ENCODE peak calls at places on chromosomes 16 and 17, in seven cellular contexts. I is T follicular helper cell, T is A549, R is ovary, W is stomach, B is NCI-H2081 treated with DMSO at 0.1 percent for 48 hours, F is GM13977. Q is an unnamed sample.

GRCh38 chr16:85211247-85211910 is 99.1 kb upstream of the CIBAR2 start:
- DNase-seq in R (peak; percentile 40), T (no peak), W (no peak), B (no peak), F (no peak), I (no peak), Q (no peak)

GRCh38 chr16:73746554-73746953 is 550.1 kb upstream of the PSMD7 start:
- DNase-seq in W (no peak), F (no peak), R (no peak), B (no peak), T (no peak), I (no peak), Q (no peak)

GRCh38 chr17:79072544-79072943 is 2.1 kb upstream of the ENGASE start:
- DNase-seq in W (no peak), B (no peak), I (no peak), T (no peak), F (no peak), R (no peak), Q (no peak)

GRCh38 chr17:8163978-8164814 is 1.4 kb upstream of the VAMP2 start:
- DNase-seq in F (no peak), R (peak; percentile 78), B (no peak), I (no peak), W (peak; percentile 55), T (peak; percentile 48), Q (no peak)

GRCh38 chr17:38890410-38890746 is 20.5 kb downstream of the LASP1 start:
- DNase-seq in T (no peak), W (no peak), B (no peak), I (no peak), F (no peak), R (no peak), Q (no peak)

GRCh38 chr17:44830359-44831269 is 527 bp upstream of the GJC1 start:
- DNase-seq in W (no peak), I (no peak), T (peak; percentile 47), R (no peak), F (peak; percentile 28), B (no peak), Q (no peak)

GRCh38 chr16:14559809-14560227 is 70.2 kb downstream of the PARN start:
- DNase-seq in T (no peak), R (no peak), I (no peak), B (no peak), F (no peak), W (peak; percentile 67), Q (no peak)

GRCh38 chr17:72338847-72339790 is 218.3 kb downstream of the SOX9 start:
- DNase-seq in F (no peak), W (no peak), R (no peak), T (peak; percentile 53), B (no peak), I (no peak), Q (no peak)

GRCh38 chr16:13866073-13866472 is 53.9 kb upstream of the ERCC4 start:
- DNase-seq in R (peak; percentile 73), W (peak; percentile 89), I (peak; percentile 6), B (no peak), F (peak; percentile 48), T (peak; percentile 73), Q (no peak)

GRCh38 chr16:14020141-14020540 is 51.0 kb upstream of the MRTFB start:
- DNase-seq in W (no peak), B (no peak), I (no peak), F (no peak), T (no peak), R (no peak), Q (no peak)

GRCh38 chr16:22232277-22233049 is 26.4 kb downstream of the EEF2K start:
- DNase-seq in R (no peak), T (peak; percentile 87), F (no peak), W (peak; percentile 90), I (no peak), B (no peak), Q (no peak)

GRCh38 chr17:47279062-47279801 is 25.6 kb downstream of the ITGB3 start:
- DNase-seq in R (peak; percentile 67), B (no peak), T (no peak), W (peak; percentile 36), F (peak; percentile 76), I (no peak), Q (no peak)

GRCh38 chr16:66469932-66470546 is 42.9 kb downstream of the BEAN1 start:
- DNase-seq in T (no peak), B (no peak), I (no peak), F (no peak), R (no peak), W (no peak), Q (no peak)

GRCh38 chr16:16992986-16993783 is 477.6 kb downstream of the XYLT1 start:
- DNase-seq in W (no peak), B (no peak), R (no peak), F (no peak), T (no peak), I (no peak), Q (no peak)

GRCh38 chr16:2775317-2775716 is 1.8 kb downstream of the ELOB start:
- DNase-seq in F (no peak), W (no peak), B (no peak), T (no peak), R (no peak), I (no peak), Q (no peak)

GRCh38 chr16:10078541-10078949 is 103.7 kb downstream of the GRIN2A start:
- DNase-seq in I (no peak), T (no peak), F (no peak), B (no peak), W (no peak), R (no peak), Q (no peak)

Q was measured in SK-N-MC.